ENCODE peak calls at places on chromosomes 4 and X, in six cellular contexts. One of them, this sample, is unnamed.

GRCh38 chr4:81452452-81453011 is 19.2 kb downstream of the RASGEF1B start:
- DNase-seq in HFF-Myc: no peak
- DNase-seq in cardiac fibroblast: no peak
- DNase-seq in suprapubic skin: no peak
- DNase-seq in CD8-positive, alpha-beta T cell: no peak
- DNase-seq in GM20000: no peak
- DNase-seq in this sample: no peak

GRCh38 chrX:12076046-12076445 is 62.2 kb upstream of the FRMPD4 start:
- DNase-seq in suprapubic skin: no peak
- DNase-seq in GM20000: no peak
- DNase-seq in cardiac fibroblast: peak; percentile 42
- DNase-seq in CD8-positive, alpha-beta T cell: no peak
- DNase-seq in HFF-Myc: no peak
- DNase-seq in this sample: no peak

GRCh38 chr4:159937595-159937994 is 834.7 kb downstream of the RAPGEF2 start:
- DNase-seq in suprapubic skin: no peak
- DNase-seq in cardiac fibroblast: no peak
- DNase-seq in CD8-positive, alpha-beta T cell: no peak
- DNase-seq in HFF-Myc: no peak
- DNase-seq in GM20000: no peak
- DNase-seq in this sample: no peak

GRCh38 chr4:99763635-99764101 is 53.0 kb upstream of the DAPP1 start:
- DNase-seq in GM20000: no peak
- DNase-seq in CD8-positive, alpha-beta T cell: no peak
- DNase-seq in cardiac fibroblast: peak; percentile 91
- DNase-seq in HFF-Myc: peak; percentile 45
- DNase-seq in suprapubic skin: no peak
- DNase-seq in this sample: no peak

GRCh38 chr4:152936446-152937279 is 540 bp downstream of the FHDC1 start:
- DNase-seq in CD8-positive, alpha-beta T cell: no peak
- DNase-seq in GM20000: peak; percentile 74
- DNase-seq in cardiac fibroblast: no peak
- DNase-seq in suprapubic skin: no peak
- DNase-seq in HFF-Myc: no peak
- DNase-seq in this sample: peak; percentile 12

GRCh38 chrX:151701531-151701930 is 6.3 kb downstream of the PRRG3 start:
- DNase-seq in CD8-positive, alpha-beta T cell: no peak
- DNase-seq in HFF-Myc: no peak
- DNase-seq in cardiac fibroblast: no peak
- DNase-seq in GM20000: no peak
- DNase-seq in suprapubic skin: no peak
- DNase-seq in this sample: no peak

GRCh38 chr4:15506464-15506863 is 36.8 kb downstream of the CC2D2A start:
- DNase-seq in HFF-Myc: no peak
- DNase-seq in cardiac fibroblast: peak; percentile 33
- DNase-seq in GM20000: no peak
- DNase-seq in CD8-positive, alpha-beta T cell: no peak
- DNase-seq in suprapubic skin: no peak
- DNase-seq in this sample: no peak

GRCh38 chr4:170027181-170027829 is 1.1 kb upstream of the MFAP3L start:
- DNase-seq in HFF-Myc: peak; percentile 83
- DNase-seq in cardiac fibroblast: peak; percentile 98
- DNase-seq in CD8-positive, alpha-beta T cell: peak; percentile 77
- DNase-seq in suprapubic skin: peak; percentile 96
- DNase-seq in GM20000: peak; percentile 89
- DNase-seq in this sample: peak; percentile 69

GRCh38 chr4:6461301-6462165 is 10.9 kb downstream of the PPP2R2C start:
- DNase-seq in GM20000: no peak
- DNase-seq in cardiac fibroblast: no peak
- DNase-seq in suprapubic skin: peak; percentile 40
- DNase-seq in HFF-Myc: no peak
- DNase-seq in CD8-positive, alpha-beta T cell: no peak
- DNase-seq in this sample: no peak

GRCh38 chr4:143381171-143382118 is 44.8 kb downstream of the GAB1 start:
- DNase-seq in CD8-positive, alpha-beta T cell: no peak
- DNase-seq in cardiac fibroblast: peak; percentile 89
- DNase-seq in GM20000: no peak
- DNase-seq in HFF-Myc: peak; percentile 86
- DNase-seq in suprapubic skin: peak; percentile 83
- DNase-seq in this sample: no peak

GRCh38 chrX:113058634-113059033 is 218.0 kb upstream of the AMOT start:
- DNase-seq in HFF-Myc: no peak
- DNase-seq in cardiac fibroblast: no peak
- DNase-seq in GM20000: no peak
- DNase-seq in suprapubic skin: no peak
- DNase-seq in CD8-positive, alpha-beta T cell: no peak
- DNase-seq in this sample: no peak

GRCh38 chrX:40423299-40423698 is 157.5 kb upstream of the ATP6AP2 start:
- DNase-seq in suprapubic skin: no peak
- DNase-seq in cardiac fibroblast: no peak
- DNase-seq in HFF-Myc: no peak
- DNase-seq in CD8-positive, alpha-beta T cell: no peak
- DNase-seq in GM20000: no peak
- DNase-seq in this sample: no peak

GRCh38 chr4:70589785-70590184 is 2.3 kb upstream of the AMBN start:
- DNase-seq in suprapubic skin: no peak
- DNase-seq in CD8-positive, alpha-beta T cell: no peak
- DNase-seq in HFF-Myc: no peak
- DNase-seq in cardiac fibroblast: no peak
- DNase-seq in GM20000: peak; percentile 39
- DNase-seq in this sample: no peak

GRCh38 chrX:39928704-39929439 is 168.9 kb downstream of the BCOR start:
- DNase-seq in cardiac fibroblast: no peak
- DNase-seq in CD8-positive, alpha-beta T cell: no peak
- DNase-seq in GM20000: no peak
- DNase-seq in HFF-Myc: no peak
- DNase-seq in suprapubic skin: no peak
- DNase-seq in this sample: no peak

GRCh38 chr4:53240573-53240972 is 125.3 kb downstream of the SCFD2 start:
- DNase-seq in cardiac fibroblast: no peak
- DNase-seq in CD8-positive, alpha-beta T cell: no peak
- DNase-seq in GM20000: no peak
- DNase-seq in HFF-Myc: no peak
- DNase-seq in suprapubic skin: no peak
- DNase-seq in this sample: no peak

GRCh38 chrX:22246620-22247019 is 26.1 kb upstream of the CBLL2 start:
- DNase-seq in CD8-positive, alpha-beta T cell: no peak
- DNase-seq in suprapubic skin: no peak
- DNase-seq in HFF-Myc: no peak
- DNase-seq in cardiac fibroblast: no peak
- DNase-seq in GM20000: no peak
- DNase-seq in this sample: no peak

GRCh38 chr4:60173718-60174117 is 1026.4 kb upstream of the ADGRL3 start:
- DNase-seq in HFF-Myc: no peak
- DNase-seq in GM20000: no peak
- DNase-seq in cardiac fibroblast: no peak
- DNase-seq in suprapubic skin: no peak
- DNase-seq in CD8-positive, alpha-beta T cell: no peak
- DNase-seq in this sample: no peak

GRCh38 chr4:2833671-2834000 is 10.0 kb upstream of the ADD1 start:
- DNase-seq in GM20000: no peak
- DNase-seq in HFF-Myc: no peak
- DNase-seq in CD8-positive, alpha-beta T cell: no peak
- DNase-seq in suprapubic skin: no peak
- DNase-seq in cardiac fibroblast: no peak
- DNase-seq in this sample: no peak

GRCh38 chr4:144572660-144573059 is 73.3 kb upstream of the HHIP start:
- DNase-seq in suprapubic skin: no peak
- DNase-seq in HFF-Myc: no peak
- DNase-seq in cardiac fibroblast: no peak
- DNase-seq in GM20000: no peak
- DNase-seq in CD8-positive, alpha-beta T cell: no peak
- DNase-seq in this sample: no peak

GRCh38 chr4:144578681-144579080 is 67.3 kb upstream of the HHIP start:
- DNase-seq in HFF-Myc: no peak
- DNase-seq in GM20000: no peak
- DNase-seq in suprapubic skin: no peak
- DNase-seq in cardiac fibroblast: no peak
- DNase-seq in CD8-positive, alpha-beta T cell: no peak
- DNase-seq in this sample: no peak

GRCh38 chr4:144574509-144574908 is 71.4 kb upstream of the HHIP start:
- DNase-seq in GM20000: no peak
- DNase-seq in CD8-positive, alpha-beta T cell: no peak
- DNase-seq in cardiac fibroblast: no peak
- DNase-seq in HFF-Myc: no peak
- DNase-seq in suprapubic skin: no peak
- DNase-seq in this sample: no peak

GRCh38 chr4:144574004-144574403 is 72.0 kb upstream of the HHIP start:
- DNase-seq in suprapubic skin: no peak
- DNase-seq in cardiac fibroblast: no peak
- DNase-seq in HFF-Myc: no peak
- DNase-seq in CD8-positive, alpha-beta T cell: no peak
- DNase-seq in GM20000: no peak
- DNase-seq in this sample: no peak

DNA sequence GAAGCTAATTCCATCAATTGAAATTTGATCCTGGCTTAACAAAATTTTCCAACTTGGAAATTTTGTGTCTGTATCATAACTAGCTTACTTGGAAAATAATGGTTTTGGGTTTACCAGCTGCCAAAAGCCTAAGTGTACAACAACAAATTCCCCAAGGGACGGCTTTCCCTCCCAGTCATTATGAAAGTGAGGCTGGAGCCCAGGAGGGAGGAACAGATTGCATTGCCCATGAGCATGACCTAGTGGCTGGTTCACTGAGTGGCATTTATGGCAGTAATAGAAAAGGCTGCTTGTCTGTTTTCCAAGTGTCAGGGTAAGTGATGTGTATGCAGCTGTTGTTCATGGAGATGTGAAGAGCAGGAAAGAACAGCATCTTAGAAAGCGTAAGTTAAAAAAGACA is 70.8 kb upstream of the HHIP start:
- DNase-seq in suprapubic skin: no peak
- DNase-seq in HFF-Myc: no peak
- DNase-seq in GM20000: no peak
- DNase-seq in CD8-positive, alpha-beta T cell: no peak
- DNase-seq in cardiac fibroblast: peak; percentile 54
- DNase-seq in this sample: no peak
- TF ChIP-seq CTCF in suprapubic skin: no peak
- TF ChIP-seq CTCF in HFF-Myc: no peak
- TF ChIP-seq CTCF in GM20000: no peak
- TF ChIP-seq CTCF in CD8-positive, alpha-beta T cell: no peak
- TF ChIP-seq CTCF in cardiac fibroblast: peak; percentile 38
- TF ChIP-seq CTCF in this sample: no peak

GRCh38 chrX:117305168-117305766 is 811.3 kb downstream of the KLHL13 start:
- DNase-seq in CD8-positive, alpha-beta T cell: no peak
- DNase-seq in HFF-Myc: no peak
- DNase-seq in GM20000: no peak
- DNase-seq in cardiac fibroblast: no peak
- DNase-seq in suprapubic skin: no peak
- DNase-seq in this sample: no peak
- TF ChIP-seq CTCF in CD8-positive, alpha-beta T cell: no peak
- TF ChIP-seq CTCF in HFF-Myc: no peak
- TF ChIP-seq CTCF in GM20000: no peak
- TF ChIP-seq CTCF in cardiac fibroblast: no peak
- TF ChIP-seq CTCF in suprapubic skin: no peak
- TF ChIP-seq CTCF in this sample: no peak

GRCh38 chr4:112765317-112765989 is 128.5 kb downstream of the LARP7 start:
- DNase-seq in suprapubic skin: no peak
- DNase-seq in cardiac fibroblast: peak; percentile 36
- DNase-seq in CD8-positive, alpha-beta T cell: no peak
- DNase-seq in HFF-Myc: no peak
- DNase-seq in GM20000: peak; percentile 54
- DNase-seq in this sample: peak; percentile 5
- TF ChIP-seq CTCF in suprapubic skin: no peak
- TF ChIP-seq CTCF in cardiac fibroblast: peak; percentile 50
- TF ChIP-seq CTCF in CD8-positive, alpha-beta T cell: peak; percentile 42
- TF ChIP-seq CTCF in HFF-Myc: peak; percentile 51
- TF ChIP-seq CTCF in GM20000: peak; percentile 38
- TF ChIP-seq CTCF in this sample: no peak

GRCh38 chr4:186554890-186555827 is at the start of gene MTNR1A:
- DNase-seq in CD8-positive, alpha-beta T cell: no peak
- DNase-seq in suprapubic skin: no peak
- DNase-seq in GM20000: no peak
- DNase-seq in cardiac fibroblast: no peak
- DNase-seq in HFF-Myc: no peak
- DNase-seq in this sample: no peak
- TF ChIP-seq CTCF in CD8-positive, alpha-beta T cell: no peak
- TF ChIP-seq CTCF in suprapubic skin: no peak
- TF ChIP-seq CTCF in GM20000: no peak
- TF ChIP-seq CTCF in cardiac fibroblast: no peak
- TF ChIP-seq CTCF in HFF-Myc: peak; percentile 12
- TF ChIP-seq CTCF in this sample: no peak

GRCh38 chr4:98113005-98113404 is 30.3 kb downstream of the STPG2 start:
- DNase-seq in cardiac fibroblast: peak; percentile 42
- DNase-seq in GM20000: no peak
- DNase-seq in suprapubic skin: no peak
- DNase-seq in CD8-positive, alpha-beta T cell: no peak
- DNase-seq in HFF-Myc: peak; percentile 3
- DNase-seq in this sample: peak; percentile 3
- TF ChIP-seq CTCF in cardiac fibroblast: peak; percentile 23
- TF ChIP-seq CTCF in GM20000: no peak
- TF ChIP-seq CTCF in suprapubic skin: peak; percentile 13
- TF ChIP-seq CTCF in CD8-positive, alpha-beta T cell: no peak
- TF ChIP-seq CTCF in HFF-Myc: peak; percentile 17
- TF ChIP-seq CTCF in this sample: no peak

GRCh38 chrX:41718481-41719245 is 5.3 kb upstream of the GPR82 start:
- DNase-seq in cardiac fibroblast: no peak
- DNase-seq in CD8-positive, alpha-beta T cell: no peak
- DNase-seq in HFF-Myc: no peak
- DNase-seq in GM20000: no peak
- DNase-seq in suprapubic skin: no peak
- DNase-seq in this sample: no peak
- TF ChIP-seq CTCF in cardiac fibroblast: no peak
- TF ChIP-seq CTCF in CD8-positive, alpha-beta T cell: no peak
- TF ChIP-seq CTCF in HFF-Myc: no peak
- TF ChIP-seq CTCF in GM20000: no peak
- TF ChIP-seq CTCF in suprapubic skin: no peak
- TF ChIP-seq CTCF in this sample: no peak

GRCh38 chrX:72712094-72712755 is 1.9 kb downstream of the PHKA1 start:
- DNase-seq in cardiac fibroblast: peak; percentile 30
- DNase-seq in CD8-positive, alpha-beta T cell: no peak
- DNase-seq in HFF-Myc: no peak
- DNase-seq in GM20000: no peak
- DNase-seq in suprapubic skin: no peak
- DNase-seq in this sample: no peak
- TF ChIP-seq CTCF in cardiac fibroblast: no peak
- TF ChIP-seq CTCF in CD8-positive, alpha-beta T cell: no peak
- TF ChIP-seq CTCF in HFF-Myc: no peak
- TF ChIP-seq CTCF in GM20000: no peak
- TF ChIP-seq CTCF in suprapubic skin: no peak
- TF ChIP-seq CTCF in this sample: no peak